ENCODE peak calls at places on chromosome 15, in four cellular contexts. A is H9, W is IMR-90, Y is mesendoderm. B is an unnamed sample.

GRCh38 chr15:90828111-90828510 is 40.3 kb upstream of the FURIN start:
- DNase-seq in A (no peak), W (no peak), Y (no peak), B (no peak)

GRCh38 chr15:89759835-89760234 is 8.8 kb upstream of the MESP1 start:
- DNase-seq in A (no peak), W (no peak), Y (no peak), B (no peak)

GRCh38 chr15:38612159-38612863 is 47.7 kb upstream of the RASGRP1 start:
- DNase-seq in A (no peak), W (no peak), Y (no peak), B (no peak)

GRCh38 chr15:77033417-77033728 is 37.5 kb downstream of the TSPAN3 start:
- DNase-seq in A (no peak), W (no peak), Y (no peak), B (peak; percentile 43)

GRCh38 chr15:74613953-74614743 is 1.5 kb upstream of the CLK3 start:
- DNase-seq in A (peak; percentile 78), W (no peak), Y (peak; percentile 28), B (peak; percentile 90)

GRCh38 chr15:84982301-84982920 is 755 bp downstream of the PDE8A start:
- DNase-seq in A (peak; percentile 48), W (peak; percentile 18), Y (peak; percentile 52), B (no peak)

GRCh38 chr15:40749151-40749630 is 5.9 kb downstream of the RMDN3 start:
- DNase-seq in A (no peak), W (no peak), Y (no peak), B (no peak)

GRCh38 chr15:73052679-73053397 is 575 bp downstream of the NEO1 start:
- DNase-seq in A (peak; percentile 56), W (peak; percentile 38), Y (peak; percentile 89), B (peak; percentile 67)

GRCh38 chr15:74788716-74789151 is 6.9 kb downstream of the CSK start:
- DNase-seq in A (no peak), W (no peak), Y (no peak), B (no peak)

GRCh38 chr15:101131489-101132389 is 120.1 kb downstream of the CHSY1 start:
- DNase-seq in A (no peak), W (no peak), Y (no peak), B (no peak)

GRCh38 chr15:79185199-79185598 is 94.6 kb upstream of the RASGRF1 start:
- DNase-seq in A (peak; percentile 67), W (no peak), Y (peak; percentile 52), B (peak; percentile 85)

GRCh38 chr15:74710349-74711094 is 14.7 kb upstream of the EDC3 start:
- DNase-seq in A (no peak), W (no peak), Y (no peak), B (no peak)

GRCh38 chr15:73617310-73617709 is 15.9 kb downstream of the NPTN start:
- DNase-seq in A (no peak), W (no peak), Y (peak; percentile 77), B (no peak)

GRCh38 chr15:45790325-45790943 is 155.6 kb downstream of the SQOR start:
- DNase-seq in A (peak; percentile 33), W (peak; percentile 7), Y (peak; percentile 43), B (no peak)

GRCh38 chr15:51322622-51323296 is 15.6 kb downstream of the CYP19A1 start:
- DNase-seq in A (no peak), W (no peak), Y (no peak), B (no peak)

GRCh38 chr15:49235446-49236207 is 65.6 kb downstream of the GALK2 start:
- DNase-seq in A (peak; percentile 57), W (peak; percentile 92), Y (peak; percentile 78), B (peak; percentile 59)

GRCh38 chr15:72229076-72229946 is 1.7 kb downstream of the PKM start:
- DNase-seq in A (no peak), W (peak; percentile 24), Y (peak; percentile 42), B (no peak)

GRCh38 chr15:73994912-73995622 is 551 bp downstream of the PML start:
- DNase-seq in A (no peak), W (no peak), Y (peak; percentile 26), B (no peak)

GRCh38 chr15:78338756-78339155 is 1.4 kb upstream of the CRABP1 start:
- DNase-seq in A (no peak), W (no peak), Y (no peak), B (no peak)

GRCh38 chr15:92200891-92201290 is 192.8 kb upstream of the ST8SIA2 start:
- DNase-seq in A (peak; percentile 39), W (no peak), Y (no peak), B (no peak)

GRCh38 chr15:31221936-31222515 is 104.6 kb upstream of the KLF13 start:
- DNase-seq in A (peak; percentile 59), W (no peak), Y (peak; percentile 69), B (no peak)

GRCh38 chr15:85329561-85330421 is 50.6 kb upstream of the AKAP13 start:
- DNase-seq in A (no peak), W (peak; percentile 78), Y (no peak), B (no peak)

GRCh38 chr15:67838789-67839332 is 984 bp downstream of the RNU6-1 start:
- DNase-seq in A (peak; percentile 84), W (no peak), Y (peak; percentile 92), B (no peak)

GRCh38 chr15:75720787-75721461 is 8.3 kb upstream of the CSPG4 start:
- DNase-seq in A (peak; percentile 76), W (no peak), Y (peak; percentile 83), B (no peak)

GRCh38 chr15:45795487-45796069 is 160.7 kb downstream of the SQOR start:
- DNase-seq in A (peak; percentile 63), W (peak; percentile 24), Y (peak; percentile 89), B (peak; percentile 25)

GRCh38 chr15:40232625-40233070 is 6.2 kb upstream of the PAK6 start:
- DNase-seq in A (no peak), W (peak; percentile 22), Y (peak; percentile 46), B (peak; percentile 47)

GRCh38 chr15:101159096-101159935 is 92.5 kb downstream of the CHSY1 start:
- DNase-seq in A (no peak), W (no peak), Y (no peak), B (no peak)

GRCh38 chr15:35078221-35078915 is 6.7 kb downstream of the NANOGP8 start:
- DNase-seq in A (peak; percentile 63), W (peak; percentile 72), Y (peak; percentile 73), B (no peak)

GRCh38 chr15:84749111-84749991 is 959 bp downstream of the ZNF592 start:
- DNase-seq in A (peak; percentile 35), W (no peak), Y (peak; percentile 49), B (no peak)

GRCh38 chr15:95826831-95827230 is 503.7 kb upstream of the NR2F2 start:
- DNase-seq in A (no peak), W (no peak), Y (peak; percentile 58), B (no peak)

GRCh38 chr15:66401130-66402021 is 14.7 kb downstream of the MAP2K1 start:
- DNase-seq in A (peak; percentile 37), W (no peak), Y (peak; percentile 79), B (no peak)

GRCh38 chr15:44541282-44541958 is 4.5 kb downstream of the EIF3J start:
- DNase-seq in A (no peak), W (peak; percentile 90), Y (no peak), B (no peak)

GRCh38 chr15:40114218-40114617 is 5.5 kb upstream of the BMF start:
- DNase-seq in A (no peak), W (no peak), Y (no peak), B (no peak)

GRCh38 chr15:100601628-100602063 is 338 bp downstream of the LINS1 start:
- DNase-seq in A (no peak), W (no peak), Y (no peak), B (no peak)

GRCh38 chr15:75809986-75810750 is 33.1 kb upstream of the UBE2Q2 start:
- DNase-seq in A (peak; percentile 72), W (no peak), Y (peak; percentile 86), B (peak; percentile 33)

GRCh38 chr15:78177447-78177873 is 28.3 kb downstream of the IDH3A start:
- DNase-seq in A (peak; percentile 82), W (no peak), Y (peak; percentile 64), B (peak; percentile 88)

GRCh38 chr15:88730751-88731150 is 72.5 kb upstream of the ACAN start:
- DNase-seq in A (no peak), W (no peak), Y (no peak), B (no peak)

GRCh38 chr15:88725305-88726220 is 77.7 kb upstream of the ACAN start:
- DNase-seq in A (no peak), W (no peak), Y (no peak), B (no peak)

GRCh38 chr15:88729581-88729980 is 73.7 kb upstream of the ACAN start:
- DNase-seq in A (no peak), W (no peak), Y (no peak), B (no peak)

GRCh38 chr15:88727439-88727838 is 75.8 kb upstream of the ACAN start:
- DNase-seq in A (no peak), W (no peak), Y (no peak), B (no peak)
- H3K56ac ChIP-seq in A (no peak overlapping the region), W (no peak overlapping the region), Y (no peak overlapping the region), B (no peak overlapping the region)

DNA sequence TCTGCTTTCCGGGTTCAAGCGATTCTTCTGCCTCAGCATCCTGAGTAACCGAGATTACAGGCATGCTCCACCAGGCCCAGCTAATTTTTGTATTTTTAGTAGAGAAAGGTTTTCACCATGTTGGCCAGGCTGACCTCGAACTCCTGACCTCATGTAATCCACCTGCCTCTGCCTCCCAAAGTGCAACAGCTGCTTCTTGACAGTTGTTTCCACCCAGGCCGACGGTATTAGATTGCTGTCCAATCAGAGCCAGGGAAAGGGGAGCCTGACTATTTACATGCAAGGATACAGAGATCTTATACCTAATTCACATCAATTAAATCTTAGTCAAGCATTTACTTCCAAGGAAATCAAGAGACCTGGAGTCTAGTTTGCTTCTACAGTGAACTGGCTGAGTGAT is 4.0 kb upstream of the CAPN3 start:
- DNase-seq in A (no peak), W (no peak), Y (no peak), B (no peak)
- H3K56ac ChIP-seq in A (no peak overlapping the region), W (no peak overlapping the region), Y (no peak overlapping the region), B (no peak overlapping the region)

GRCh38 chr15:94033683-94034020 is 197.7 kb upstream of the MCTP2 start:
- DNase-seq in A (no peak), W (no peak), Y (no peak), B (no peak)
- H3K56ac ChIP-seq in A (no peak overlapping the region), W (no peak overlapping the region), Y (no peak overlapping the region), B (no peak overlapping the region)

GRCh38 chr15:69590932-69591524 is 138.4 kb downstream of the RPLP1 start:
- DNase-seq in A (no peak), W (no peak), Y (no peak), B (no peak)
- H3K56ac ChIP-seq in A (no peak overlapping the region), W (no peak overlapping the region), Y (no peak overlapping the region), B (no peak overlapping the region)

GRCh38 chr15:58235961-58236360 is 97.8 kb downstream of the AQP9 start:
- DNase-seq in A (no peak), W (peak; percentile 13), Y (no peak), B (no peak)
- H3K56ac ChIP-seq in A (no peak overlapping the region), W (no peak overlapping the region), Y (no peak overlapping the region), B (no peak overlapping the region)